ENCODE peak calls at places on chromosomes 13 and 19, in nine cellular contexts. A is Caco-2, H is PC-3, G is thoracic aorta, N is AG10803, V is cardiac fibroblast, X is dorsolateral prefrontal cortex, Q is bronchial epithelial cell, M is foreskin fibroblast. C is an unnamed sample.

GRCh38 chr13:98838776-98839175 is 86.3 kb upstream of the SLC15A1 start:
- DNase-seq in X (no peak), G (no peak), A (no peak), V (no peak), H (no peak), N (peak), Q (no peak), M (peak), C (no peak)

GRCh38 chr19:17762505-17763229 is 11.4 kb downstream of the FCHO1 start:
- DNase-seq in N (peak), X (peak), A (peak), G (no peak), V (peak), H (peak), M (peak), Q (peak), C (no peak)

GRCh38 chr19:31483226-31483857 is 134.1 kb upstream of the TSHZ3 start:
- DNase-seq in A (no peak), X (no peak), V (no peak), H (no peak), M (no peak), N (no peak), Q (no peak), G (no peak), C (no peak)

GRCh38 chr19:3961007-3961406 is 9.9 kb downstream of the DAPK3 start:
- DNase-seq in H (no peak), G (no peak), N (no peak), V (no peak), X (no peak), M (no peak), A (no peak), Q (no peak), C (no peak)

GRCh38 chr13:59774511-59774911 is 389.2 kb downstream of the DIAPH3 start:
- DNase-seq in Q (peak), N (peak), V (peak), M (peak), G (no peak), X (no peak), H (peak), A (peak), C (peak)

GRCh38 chr13:28117689-28118377 is 17.5 kb upstream of the FLT3 start:
- DNase-seq in Q (no peak), V (peak), N (no peak), H (peak), X (no peak), M (peak), G (no peak), A (peak), C (no peak)

GRCh38 chr19:3145909-3146676 is 10.3 kb downstream of the GNA15 start:
- DNase-seq in V (no peak), N (no peak), M (no peak), X (no peak), H (no peak), G (no peak), Q (no peak), A (no peak), C (no peak)

GRCh38 chr13:112730157-112730671 is 40.4 kb downstream of the ATP11A start:
- DNase-seq in M (no peak), A (no peak), N (no peak), V (peak), G (no peak), X (no peak), H (no peak), Q (no peak), C (no peak)

GRCh38 chr13:94249512-94249911 is 230.0 kb downstream of the DCT start:
- DNase-seq in X (no peak), A (no peak), Q (no peak), M (peak), H (peak), N (peak), V (peak), G (no peak), C (peak)

GRCh38 chr19:7515471-7516226 is at the start of gene ZNF358:
- DNase-seq in M (peak), H (peak), X (peak), G (peak), V (peak), N (peak), A (peak), Q (no peak), C (no peak)

GRCh38 chr13:20616059-20616797 is 49.3 kb downstream of the IFT88 start:
- DNase-seq in M (peak), X (no peak), G (no peak), N (peak), H (peak), A (no peak), V (peak), Q (peak), C (peak)

GRCh38 chr19:10998045-10998533 is 37.3 kb downstream of the SMARCA4 start:
- DNase-seq in V (peak), A (no peak), N (no peak), G (no peak), H (peak), Q (no peak), M (no peak), X (no peak), C (no peak)

GRCh38 chr19:6297202-6297601 is 17.4 kb upstream of the MLLT1 start:
- DNase-seq in V (no peak), X (no peak), M (no peak), H (no peak), G (no peak), N (no peak), Q (no peak), A (no peak), C (no peak)

GRCh38 chr19:4889034-4889825 is 13.5 kb downstream of the ARRDC5 start:
- DNase-seq in M (peak), V (peak), N (peak), H (peak), G (no peak), A (no peak), X (no peak), Q (peak), C (no peak)

GRCh38 chr13:51938454-51938853 is 72.8 kb downstream of the ATP7B start:
- DNase-seq in G (no peak), Q (no peak), X (no peak), H (no peak), N (no peak), M (no peak), V (no peak), A (no peak), C (no peak)

DNA sequence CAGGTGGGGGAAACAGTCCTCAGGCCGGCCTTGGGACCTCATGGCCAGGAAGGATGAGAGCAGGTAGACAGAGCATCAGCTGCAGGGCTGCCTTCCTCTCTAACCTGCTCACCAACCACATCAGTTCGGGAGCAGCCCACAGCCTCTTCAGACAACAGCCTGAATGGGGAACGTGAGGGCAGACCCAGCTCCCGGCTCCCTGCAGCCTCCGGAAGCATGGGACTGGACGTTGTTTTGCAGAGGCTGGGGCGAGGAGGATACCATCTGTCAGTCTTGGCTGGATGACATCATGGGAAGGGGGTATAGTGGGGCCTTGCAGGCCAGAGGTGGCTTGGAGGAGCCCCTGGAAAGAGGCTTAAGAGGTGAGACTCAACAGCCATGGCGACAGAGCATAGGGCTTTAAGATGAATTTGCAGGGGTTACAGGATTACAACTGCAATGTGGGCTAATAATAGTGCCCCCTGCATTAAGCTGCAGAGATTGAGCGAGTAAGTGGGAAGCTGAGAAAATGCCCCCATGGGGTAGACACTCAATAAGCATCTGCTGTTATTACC is 1.5 kb downstream of the FXYD3 start:
- DNase-seq in H (no peak), A (no peak), X (no peak), G (no peak), V (no peak), N (no peak), M (no peak), Q (no peak), C (no peak)
- H3K4me3 ChIP-seq in H (peak), A (peak), X (no peak), G (no peak), V (no peak), N (no peak), M (no peak), Q (peak), C (no peak)

DNA sequence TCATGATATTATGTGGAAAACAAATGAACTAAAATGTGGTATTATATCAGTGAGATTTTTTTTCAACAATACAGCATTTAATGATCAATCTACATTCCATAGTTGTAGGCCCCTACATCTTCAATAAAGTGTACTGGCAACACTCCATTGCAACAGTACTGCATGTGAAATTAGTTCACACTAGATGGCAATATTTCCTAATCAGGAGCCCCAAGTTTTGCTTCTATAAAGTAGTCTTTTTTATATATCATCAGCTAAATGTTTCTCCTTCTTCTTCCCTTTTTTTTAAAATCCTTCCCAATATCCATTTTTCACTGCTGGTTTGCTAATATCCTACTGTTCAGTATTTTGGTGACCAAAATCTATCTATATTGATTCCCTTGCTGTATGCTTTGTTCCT is 528.3 kb upstream of the ATXN8OS start:
- DNase-seq in A (no peak), M (no peak), N (no peak), Q (no peak), X (no peak), V (no peak), G (no peak), H (peak), C (no peak)
- TF ChIP-seq CTCF in A (peak), M (no peak), N (no peak), Q (no peak), X (no peak), V (no peak), G (no peak), H (peak), C (no peak)

GRCh38 chr19:41551711-41552110 is 24.3 kb upstream of the CEACAM21 start:
- DNase-seq in N (no peak), G (no peak), Q (no peak), H (no peak), A (no peak), M (no peak), V (no peak), X (no peak), C (no peak)

GRCh38 chr19:41552558-41552957 is 23.4 kb upstream of the CEACAM21 start:
- DNase-seq in A (no peak), X (no peak), G (no peak), H (no peak), Q (no peak), V (no peak), N (no peak), M (no peak), C (no peak)

GRCh38 chr19:41554902-41555301 is 21.1 kb upstream of the CEACAM21 start:
- DNase-seq in M (no peak), Q (no peak), V (no peak), H (no peak), A (no peak), G (no peak), N (no peak), X (no peak), C (no peak)

GRCh38 chr19:41555752-41556151 is 20.2 kb upstream of the CEACAM21 start:
- DNase-seq in M (no peak), H (no peak), N (no peak), V (no peak), A (no peak), X (no peak), G (no peak), Q (no peak), C (no peak)

GRCh38 chr19:41553804-41554203 is 22.2 kb upstream of the CEACAM21 start:
- DNase-seq in H (no peak), X (no peak), N (no peak), V (no peak), A (no peak), Q (no peak), M (no peak), G (no peak), C (no peak)
- H3K4me3 ChIP-seq in H (no peak), X (no peak), N (no peak), V (no peak), A (no peak), Q (no peak), M (no peak), G (no peak), C (no peak)

GRCh38 chr13:73465629-73465974 is 406.8 kb downstream of the KLF5 start:
- DNase-seq in Q (peak), G (no peak), N (peak), H (peak), V (no peak), A (no peak), X (no peak), M (peak), C (no peak)
- TF ChIP-seq CTCF in Q (no peak), G (no peak), N (no peak), H (no peak), V (no peak), A (no peak), X (no peak), M (no peak), C (no peak)

GRCh38 chr19:861099-861755 is 1.8 kb downstream of the CFD start:
- DNase-seq in V (no peak), N (no peak), X (no peak), G (no peak), A (no peak), M (no peak), H (no peak), Q (no peak), C (no peak)

GRCh38 chr19:860481-861098 is 1.1 kb downstream of the CFD start:
- DNase-seq in V (peak), H (peak), A (peak), Q (peak), X (no peak), M (peak), G (no peak), N (peak), C (no peak)

GRCh38 chr19:862529-863304 is 3.3 kb downstream of the CFD start:
- DNase-seq in G (no peak), H (no peak), M (peak), V (peak), N (no peak), A (peak), Q (peak), X (no peak), C (no peak)

GRCh38 chr19:861756-862528 is 2.5 kb downstream of the CFD start:
- DNase-seq in M (peak), N (no peak), H (peak), G (no peak), X (no peak), Q (peak), V (peak), A (peak), C (no peak)

DNA sequence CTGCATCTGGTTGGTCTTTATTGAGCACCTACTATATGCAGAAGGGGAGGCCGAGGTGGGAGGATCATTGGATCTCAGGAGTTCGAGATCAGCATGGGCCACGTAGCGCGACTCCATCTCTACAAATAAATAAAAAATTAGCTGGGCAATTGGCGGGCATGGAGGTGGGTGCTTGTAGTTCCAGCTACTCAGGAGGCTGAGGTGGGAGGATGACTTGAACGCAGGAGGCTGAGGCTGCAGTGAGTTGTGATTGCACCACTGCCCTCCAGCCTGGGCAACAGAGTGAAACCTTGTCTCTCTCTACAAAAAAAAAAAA is 3.8 kb downstream of the CFD start:
- DNase-seq in Q (no peak), M (no peak), V (no peak), N (no peak), H (no peak), A (no peak), X (no peak), G (no peak), C (no peak)
- H3K4me3 ChIP-seq in Q (no peak), M (no peak), V (no peak), N (no peak), H (no peak), A (no peak), X (no peak), G (peak), C (no peak)

DNA sequence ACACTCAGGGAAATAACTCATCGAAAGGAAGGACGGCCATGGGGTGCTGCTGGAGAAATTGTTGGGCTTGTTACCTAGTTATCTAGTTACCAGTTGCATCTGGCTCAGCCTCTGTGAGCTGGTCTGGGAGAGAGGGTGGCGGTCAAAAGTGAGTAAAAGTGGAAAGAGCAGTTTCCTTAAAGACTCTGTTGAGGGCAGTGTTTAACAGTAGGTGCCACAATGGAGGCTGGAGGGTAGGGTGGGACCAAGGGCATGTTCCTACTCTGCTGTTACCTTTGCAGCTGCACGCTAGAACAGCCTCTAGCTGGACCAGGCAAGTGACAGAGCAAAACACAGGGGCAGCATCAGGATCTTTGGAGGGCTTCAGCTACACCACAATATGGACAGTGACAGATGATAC is 228.8 kb upstream of the STARD13 start:
- DNase-seq in M (no peak), A (no peak), H (peak), G (no peak), V (no peak), Q (no peak), X (no peak), N (no peak), C (no peak)
- TF ChIP-seq CTCF in M (no peak), A (no peak), H (peak), G (no peak), V (no peak), Q (no peak), X (no peak), N (no peak), C (no peak)

GRCh38 chr19:55441319-55441691 is 1.8 kb downstream of the SHISA7 start:
- DNase-seq in M (no peak), G (no peak), N (no peak), V (no peak), X (no peak), H (no peak), A (no peak), Q (no peak), C (no peak)

GRCh38 chr19:55441692-55442321 is 1.3 kb downstream of the SHISA7 start:
- DNase-seq in A (no peak), G (no peak), N (no peak), X (no peak), H (no peak), V (no peak), Q (no peak), M (no peak), C (no peak)

GRCh38 chr19:55439052-55439451 is 4.0 kb downstream of the SHISA7 start:
- DNase-seq in V (no peak), G (no peak), M (no peak), A (no peak), N (no peak), Q (no peak), X (no peak), H (no peak), C (no peak)

GRCh38 chr19:55442372-55443044 is 592 bp downstream of the SHISA7 start:
- DNase-seq in A (no peak), V (no peak), M (no peak), G (no peak), Q (no peak), H (no peak), X (no peak), N (no peak), C (no peak)

GRCh38 chr19:55440411-55441105 is 2.5 kb downstream of the SHISA7 start:
- DNase-seq in N (no peak), Q (no peak), A (no peak), G (no peak), X (no peak), V (no peak), H (no peak), M (no peak), C (no peak)
- H3K4me3 ChIP-seq in N (no peak), Q (no peak), A (no peak), G (no peak), X (no peak), V (no peak), H (no peak), M (no peak), C (no peak)

C was measured in AG09309.